ENCODE peak calls at places on chromosomes 7 and 10, in eight cellular contexts. Z, A, H, X, I, C, J and N are unnamed samples.

GRCh38 chr7:48337012-48337621 is 165.9 kb downstream of the ABCA13 start:
- DNase-seq in C (no peak), Z (no peak), I (peak; percentile 33), A (no peak), X (peak; percentile 37), J (no peak), H (peak; percentile 37), N (no peak)

GRCh38 chr10:14185501-14186045 is 145.2 kb downstream of the FRMD4A start:
- DNase-seq in J (no peak), X (peak; percentile 4), C (no peak), A (peak; percentile 59), I (peak; percentile 78), Z (no peak), H (peak; percentile 33), N (no peak)

GRCh38 chr10:78656815-78657621 is 411.7 kb upstream of the ZMIZ1 start:
- DNase-seq in C (no peak), J (peak; percentile 35), I (peak; percentile 17), H (no peak), Z (peak; percentile 35), A (no peak), X (no peak), N (no peak)

GRCh38 chr7:80732635-80733034 is 94.2 kb downstream of the CD36 start:
- DNase-seq in C (no peak), X (peak; percentile 30), J (no peak), A (no peak), I (no peak), Z (no peak), H (peak; percentile 40), N (no peak)

GRCh38 chr7:27148031-27148775 is 629 bp upstream of the HOXA6 start:
- DNase-seq in X (peak; percentile 65), J (peak; percentile 81), A (no peak), I (no peak), H (no peak), C (peak; percentile 82), Z (no peak), N (no peak)

GRCh38 chr10:15238553-15239335 is 70.3 kb upstream of the NMT2 start:
- DNase-seq in H (no peak), J (no peak), C (no peak), Z (no peak), X (peak; percentile 60), A (no peak), I (peak; percentile 8), N (no peak)

GRCh38 chr7:23967949-23968599 is 258.1 kb downstream of the STK31 start:
- DNase-seq in H (no peak), C (no peak), X (no peak), I (no peak), A (no peak), J (no peak), Z (no peak), N (no peak)

GRCh38 chr7:66352071-66352470 is 146.9 kb downstream of the TPST1 start:
- DNase-seq in I (peak; percentile 26), A (no peak), J (peak; percentile 24), C (no peak), Z (no peak), X (peak; percentile 37), H (no peak), N (no peak)

GRCh38 chr7:105444342-105444938 is 55.7 kb upstream of the SRPK2 start:
- DNase-seq in J (no peak), Z (no peak), I (no peak), A (no peak), H (no peak), X (no peak), C (no peak), N (no peak)

GRCh38 chr10:24374134-24374915 is 165.4 kb downstream of the KIAA1217 start:
- DNase-seq in J (no peak), Z (no peak), A (no peak), H (no peak), I (peak; percentile 69), C (no peak), X (peak; percentile 85), N (no peak)

GRCh38 chr7:24800073-24800472 is 42.8 kb upstream of the GSDME start:
- DNase-seq in A (no peak), Z (no peak), X (no peak), H (no peak), I (no peak), J (no peak), C (no peak), N (no peak)

GRCh38 chr7:105796365-105796764 is 80.0 kb downstream of the ATXN7L1 start:
- DNase-seq in C (no peak), A (no peak), X (peak; percentile 64), Z (no peak), I (no peak), J (no peak), H (no peak), N (no peak)

GRCh38 chr7:136687693-136688322 is 180.6 kb upstream of the CHRM2 start:
- DNase-seq in C (no peak), J (no peak), I (peak; percentile 47), X (peak; percentile 49), A (no peak), H (peak; percentile 24), Z (no peak), N (no peak)

GRCh38 chr10:128625926-128626325 is 499.7 kb upstream of the MKI67 start:
- DNase-seq in C (no peak), I (peak; percentile 32), A (no peak), H (no peak), Z (no peak), J (no peak), X (peak; percentile 20), N (no peak)

GRCh38 chr7:510061-510481 is 9.6 kb downstream of the PDGFA start:
- DNase-seq in Z (no peak), J (no peak), A (no peak), I (no peak), X (no peak), C (peak; percentile 54), H (no peak), N (no peak)

GRCh38 chr7:512541-513311 is 6.9 kb downstream of the PDGFA start:
- DNase-seq in X (no peak), I (no peak), H (no peak), A (no peak), C (no peak), Z (peak; percentile 87), J (peak; percentile 87), N (no peak)

GRCh38 chr7:512146-512510 is 7.5 kb downstream of the PDGFA start:
- DNase-seq in J (peak; percentile 63), I (no peak), A (no peak), H (no peak), Z (no peak), X (no peak), C (peak; percentile 44), N (no peak)

GRCh38 chr7:510782-511281 is 8.8 kb downstream of the PDGFA start:
- DNase-seq in J (no peak), A (no peak), C (peak; percentile 41), H (no peak), X (no peak), Z (no peak), I (no peak), N (no peak)

GRCh38 chr7:511476-512145 is 8.0 kb downstream of the PDGFA start:
- DNase-seq in Z (no peak), A (no peak), X (no peak), H (no peak), I (no peak), J (no peak), C (peak; percentile 32), N (no peak)
- H3K4me1 ChIP-seq in Z (peaks cover 41% of the 10 kb centered on the region), A (peaks cover 32% of the 10 kb centered on the region), X (peaks cover 7% of the 10 kb centered on the region), H (peaks cover 16% of the 10 kb centered on the region), I (peaks cover 12% of the 10 kb centered on the region), J (peaks cover 18% of the 10 kb centered on the region), C (peaks cover 31% of the 10 kb centered on the region), N (no peaks in the 10 kb centered on the region)

GRCh38 chr7:4203786-4204185 is 478.3 kb upstream of the FOXK1 start:
- DNase-seq in A (no peak), J (no peak), I (no peak), C (no peak), H (no peak), Z (no peak), X (no peak), N (no peak)

GRCh38 chr7:4201566-4201965 is 480.5 kb upstream of the FOXK1 start:
- DNase-seq in X (no peak), I (no peak), H (no peak), C (peak; percentile 38), Z (no peak), J (no peak), A (no peak), N (no peak)

GRCh38 chr7:4202954-4203353 is 479.1 kb upstream of the FOXK1 start:
- DNase-seq in Z (no peak), I (no peak), J (no peak), H (no peak), C (no peak), X (no peak), A (no peak), N (no peak)

GRCh38 chr7:4200546-4201094 is 481.5 kb upstream of the FOXK1 start:
- DNase-seq in J (no peak), X (no peak), A (no peak), H (no peak), C (peak; percentile 22), I (no peak), Z (no peak), N (no peak)

GRCh38 chr7:4202154-4202553 is 479.9 kb upstream of the FOXK1 start:
- DNase-seq in I (no peak), X (no peak), J (no peak), Z (no peak), C (no peak), H (no peak), A (no peak), N (no peak)
- H3K9me3 ChIP-seq in I (no peaks in the 10 kb centered on the region), X (no peaks in the 10 kb centered on the region), J (no peaks in the 10 kb centered on the region), Z (no peaks in the 10 kb centered on the region), C (no peaks in the 10 kb centered on the region), H (no peaks in the 10 kb centered on the region), A (no peaks in the 10 kb centered on the region), N (no peaks in the 10 kb centered on the region)

DNA sequence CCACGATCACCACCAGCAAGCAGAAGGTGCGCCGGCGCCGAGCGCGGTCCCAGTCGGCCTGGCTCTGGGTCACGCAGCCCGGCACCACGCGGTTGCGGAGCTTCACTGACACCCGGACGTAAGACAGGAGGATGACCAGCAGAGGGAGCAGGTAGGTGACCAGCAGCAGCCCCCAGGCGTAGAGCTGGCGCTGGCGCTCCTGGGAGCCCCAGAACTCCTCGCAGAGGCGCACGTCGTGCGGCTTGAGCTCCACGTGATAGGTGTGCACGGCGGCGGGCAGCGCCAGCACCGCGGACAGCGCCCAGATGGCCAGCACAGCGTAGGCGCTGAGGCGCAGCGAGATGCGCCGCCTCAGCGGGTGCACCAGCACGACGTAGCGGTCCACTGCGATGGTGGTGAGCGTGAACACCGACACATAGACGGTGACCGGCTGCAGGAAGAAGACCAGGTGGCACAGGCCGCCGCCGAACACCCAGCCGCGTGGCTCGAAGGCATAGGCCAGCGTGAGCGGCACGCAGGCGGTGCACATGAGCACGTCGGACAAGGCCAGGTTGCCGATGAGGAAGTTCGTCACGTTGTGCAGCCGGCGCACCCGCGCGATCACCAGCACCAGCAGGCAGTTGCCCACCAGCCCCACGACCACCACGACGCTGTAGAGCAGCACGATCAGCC is 920 bp downstream of the PRLHR start:
- DNase-seq in Z (no peak), I (peak; percentile 69), C (peak; percentile 75), X (peak; percentile 57), J (peak; percentile 22), A (no peak), H (peak; percentile 56), N (peak; percentile 32)
- H3K4me3 ChIP-seq in Z (peak overlapping the region; percentile 1), I (no peak overlapping the region), C (no peak overlapping the region), X (no peak overlapping the region), J (no peak overlapping the region), A (no peak overlapping the region), H (no peak overlapping the region), N (no peak overlapping the region)

GRCh38 chr10:113020838-113021237 is 70.8 kb downstream of the TCF7L2 start:
- DNase-seq in H (no peak), J (no peak), C (no peak), A (no peak), I (no peak), X (peak; percentile 33), Z (no peak), N (no peak)
- H3K4me1 ChIP-seq in H (peaks cover 60% of the 10 kb centered on the region), J (peaks cover 25% of the 10 kb centered on the region), C (peaks cover 41% of the 10 kb centered on the region), A (peaks cover 20% of the 10 kb centered on the region), I (peaks cover 34% of the 10 kb centered on the region), X (peaks cover 13% of the 10 kb centered on the region), Z (peaks cover 52% of the 10 kb centered on the region), N (no peaks in the 10 kb centered on the region)